ENCODE peak calls at places on chromosomes 7 and 10, in ten cellular contexts. T, V, F, M, O, I, Y, H, E and N are unnamed samples.

GRCh38 chr10:5147255-5147980 is 37.5 kb downstream of the AKR1C8 start:
- DNase-seq in F (no peak), E (peak; percentile 77), V (no peak), M (peak; percentile 59), Y (no peak), H (no peak), O (no peak), T (no peak), I (no peak), N (no peak)

GRCh38 chr10:71396714-71397339 is at the start of gene CDH23:
- DNase-seq in V (peak; percentile 36), H (no peak), F (no peak), I (no peak), T (no peak), M (no peak), Y (no peak), O (peak; percentile 66), E (no peak), N (peak; percentile 83)

GRCh38 chr7:54967384-54967783 is 51.4 kb upstream of the EGFR start:
- DNase-seq in Y (no peak), V (no peak), I (peak; percentile 40), M (peak; percentile 100), H (peak; percentile 3), O (peak; percentile 80), E (no peak), T (no peak), F (no peak), N (no peak)

GRCh38 chr7:116632349-116632748 is 39.6 kb upstream of the MET start:
- DNase-seq in V (peak; percentile 54), F (no peak), H (no peak), T (no peak), E (no peak), O (no peak), I (peak; percentile 54), M (no peak), Y (peak; percentile 4), N (no peak)

GRCh38 chr10:24790073-24790472 is 66.4 kb upstream of the ARHGAP21 start:
- DNase-seq in E (no peak), H (no peak), M (no peak), V (no peak), F (no peak), O (no peak), Y (no peak), T (no peak), I (no peak), N (no peak)

GRCh38 chr7:40608321-40609075 is 473.7 kb downstream of the SUGCT start:
- DNase-seq in Y (no peak), I (no peak), F (no peak), V (peak; percentile 83), T (no peak), M (peak; percentile 24), E (no peak), O (no peak), H (no peak), N (no peak)

GRCh38 chr10:44933451-44933850 is 22.3 kb downstream of the TMEM72 start:
- DNase-seq in O (no peak), F (no peak), M (no peak), T (no peak), E (no peak), V (no peak), H (no peak), Y (no peak), I (no peak), N (no peak)

GRCh38 chr7:50598455-50599343 is 33.5 kb upstream of the DDC start:
- DNase-seq in O (no peak), M (no peak), I (no peak), H (no peak), F (no peak), T (no peak), V (no peak), Y (no peak), E (no peak), N (no peak)

GRCh38 chr10:483266-483665 is 206.2 kb downstream of the DIP2C start:
- DNase-seq in E (no peak), O (no peak), I (no peak), V (no peak), F (no peak), T (no peak), Y (no peak), M (no peak), H (no peak), N (no peak)

GRCh38 chr10:484441-484924 is 205.0 kb downstream of the DIP2C start:
- DNase-seq in O (no peak), T (peak; percentile 82), I (peak; percentile 16), E (peak; percentile 21), V (peak; percentile 88), F (no peak), H (peak; percentile 38), M (no peak), Y (no peak), N (no peak)

GRCh38 chr10:486668-487067 is 202.8 kb downstream of the DIP2C start:
- DNase-seq in M (no peak), Y (no peak), H (no peak), T (no peak), I (no peak), E (no peak), F (no peak), O (no peak), V (no peak), N (no peak)

GRCh38 chr10:485776-486572 is 203.5 kb downstream of the DIP2C start:
- DNase-seq in F (no peak), T (peak; percentile 15), M (no peak), V (no peak), O (no peak), H (peak; percentile 52), Y (no peak), I (no peak), E (no peak), N (no peak)

GRCh38 chr10:484925-485661 is 204.4 kb downstream of the DIP2C start:
- DNase-seq in T (peak; percentile 80), E (no peak), O (no peak), H (peak; percentile 28), I (no peak), V (peak; percentile 51), Y (no peak), F (no peak), M (peak; percentile 4), N (no peak)
- H3K4me3 ChIP-seq in T (peak overlapping the region; percentile 75), E (no peak overlapping the region), O (no peak overlapping the region), H (peak overlapping the region; percentile 57), I (peak overlapping the region; percentile 37), V (peak overlapping the region; percentile 26), Y (peak overlapping the region; percentile 43), F (no peak overlapping the region), M (peak overlapping the region; percentile 38), N (no peak overlapping the region)

DNA sequence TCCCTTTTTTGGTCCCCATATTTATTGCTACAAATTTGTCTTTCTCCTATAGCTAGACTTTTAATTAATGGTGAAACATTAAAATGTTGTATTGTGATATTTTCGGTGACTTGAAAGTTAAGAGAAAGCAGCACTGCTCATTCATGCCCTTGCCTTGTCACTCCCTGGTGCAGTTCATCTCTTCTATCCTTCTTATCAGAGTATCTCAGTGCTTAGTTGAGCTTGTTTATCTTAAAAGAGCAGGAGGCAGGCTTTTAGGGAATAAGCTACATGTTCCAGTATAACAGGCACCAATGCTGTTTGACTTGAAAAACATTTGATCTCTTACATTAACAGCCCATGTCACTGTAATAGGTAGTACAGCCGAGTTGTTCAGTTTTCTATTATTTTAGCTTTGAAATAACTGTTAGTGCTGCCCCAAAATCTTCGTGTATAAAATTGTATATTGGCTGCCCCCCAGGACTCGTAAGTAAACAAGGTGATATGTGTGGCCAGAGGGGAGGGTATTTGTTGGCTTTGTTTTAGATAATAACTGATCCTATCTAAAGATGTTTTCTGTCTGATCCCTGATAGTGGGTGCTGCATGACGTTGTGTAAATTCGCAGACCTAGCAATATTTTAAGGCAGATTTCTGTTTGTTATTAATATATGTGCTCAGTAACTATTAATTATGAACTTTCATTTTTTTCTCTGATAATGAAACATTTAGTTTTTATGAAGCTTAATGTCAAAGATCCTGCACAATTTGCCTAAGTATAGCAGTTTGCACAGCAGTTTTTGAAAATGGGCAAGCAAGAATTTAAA is 96.5 kb downstream of the BTRC start:
- DNase-seq in I (no peak), E (no peak), H (no peak), T (no peak), Y (no peak), O (peak; percentile 72), M (no peak), F (no peak), V (no peak), N (no peak)
- H3K4me3 ChIP-seq in I (no peak overlapping the region), E (no peak overlapping the region), H (no peak overlapping the region), T (no peak overlapping the region), Y (no peak overlapping the region), O (no peak overlapping the region), M (no peak overlapping the region), F (no peak overlapping the region), V (no peak overlapping the region), N (peak overlapping the region; percentile 1)

GRCh38 chr10:48763403-48763802 is 78.7 kb downstream of the WDFY4 start:
- DNase-seq in F (no peak), I (no peak), E (no peak), H (no peak), O (no peak), T (no peak), M (no peak), V (no peak), Y (no peak), N (no peak)

GRCh38 chr10:48764486-48764885 is 79.8 kb downstream of the WDFY4 start:
- DNase-seq in T (no peak), H (no peak), E (no peak), M (no peak), Y (no peak), I (no peak), O (no peak), V (no peak), F (no peak), N (no peak)

GRCh38 chr10:48762104-48763042 is 77.7 kb downstream of the WDFY4 start:
- DNase-seq in O (no peak), E (no peak), T (no peak), M (no peak), Y (no peak), F (no peak), I (no peak), H (no peak), V (no peak), N (no peak)

GRCh38 chr10:48765527-48765926 is 80.9 kb downstream of the WDFY4 start:
- DNase-seq in I (no peak), V (no peak), T (no peak), H (no peak), E (no peak), Y (no peak), F (no peak), O (no peak), M (no peak), N (no peak)

GRCh38 chr10:48765039-48765438 is 80.4 kb downstream of the WDFY4 start:
- DNase-seq in E (no peak), V (no peak), I (no peak), M (no peak), F (no peak), H (no peak), O (no peak), T (no peak), Y (no peak), N (no peak)
- H3K4me3 ChIP-seq in E (no peak overlapping the region), V (no peak overlapping the region), I (no peak overlapping the region), M (no peak overlapping the region), F (no peak overlapping the region), H (no peak overlapping the region), O (no peak overlapping the region), T (no peak overlapping the region), Y (no peak overlapping the region), N (no peak overlapping the region)

GRCh38 chr10:11397980-11398580 is 213.4 kb downstream of the USP6NL start:
- DNase-seq in E (no peak), I (peak; percentile 5), V (no peak), Y (no peak), T (no peak), F (no peak), O (no peak), M (no peak), H (peak; percentile 41), N (no peak)

GRCh38 chr10:11402392-11402791 is 209.1 kb downstream of the USP6NL start:
- DNase-seq in I (no peak), T (no peak), V (no peak), Y (no peak), M (no peak), H (no peak), F (no peak), E (no peak), O (no peak), N (no peak)

GRCh38 chr10:11404931-11405330 is 206.5 kb downstream of the USP6NL start:
- DNase-seq in H (no peak), V (no peak), T (no peak), M (no peak), O (no peak), Y (no peak), F (no peak), E (no peak), I (no peak), N (no peak)

GRCh38 chr10:11403116-11403515 is 208.3 kb downstream of the USP6NL start:
- DNase-seq in F (no peak), Y (no peak), T (no peak), M (no peak), E (peak; percentile 40), V (no peak), I (no peak), O (no peak), H (no peak), N (no peak)

GRCh38 chr10:11401314-11402222 is 209.9 kb downstream of the USP6NL start:
- DNase-seq in V (no peak), O (no peak), H (no peak), T (no peak), F (no peak), Y (no peak), I (no peak), M (no peak), E (no peak), N (no peak)
- H3K4me3 ChIP-seq in V (no peak overlapping the region), O (no peak overlapping the region), H (no peak overlapping the region), T (no peak overlapping the region), F (no peak overlapping the region), Y (no peak overlapping the region), I (no peak overlapping the region), M (no peak overlapping the region), E (no peak overlapping the region), N (no peak overlapping the region)